ENCODE peak calls at places on chromosomes 6 and 20, in eight cellular contexts. One of them, this sample, is unnamed.
A peak's percentile ranks its signal among the peaks of the same experiment; 100 is the strongest.

GRCh38 chr20:20614391-20614790 is 98.1 kb downstream of the RALGAPA2 start:
- DNase-seq in activated CD4-positive, CD25-positive, alpha-beta regulatory T cell: no peak
- DNase-seq in stimulated activated CD4-positive, alpha-beta T cell treated with anti-CD3 and anti-CD28 coated beads, Interleukin-1b, Interleukin-23, amount 100 ng/mL, for 24 hours: no peak
- DNase-seq in left lung: no peak
- DNase-seq in OCI-LY7: no peak
- DNase-seq in activated T-cell treated with anti-CD3 and anti-CD28 coated beads for 1 hour: no peak
- DNase-seq in type B pancreatic cell: no peak
- DNase-seq in naive thymus-derived CD8-positive, alpha-beta T cell: no peak
- DNase-seq in this sample: no peak

GRCh38 chr6:40713002-40713719 is 126.0 kb upstream of the LRFN2 start:
- DNase-seq in activated T-cell treated with anti-CD3 and anti-CD28 coated beads for 1 hour: no peak
- DNase-seq in naive thymus-derived CD8-positive, alpha-beta T cell: no peak
- DNase-seq in left lung: no peak
- DNase-seq in stimulated activated CD4-positive, alpha-beta T cell treated with anti-CD3 and anti-CD28 coated beads, Interleukin-1b, Interleukin-23, amount 100 ng/mL, for 24 hours: no peak
- DNase-seq in activated CD4-positive, CD25-positive, alpha-beta regulatory T cell: no peak
- DNase-seq in type B pancreatic cell: no peak
- DNase-seq in OCI-LY7: no peak
- DNase-seq in this sample: no peak

GRCh38 chr6:76490456-76490855 is 418.0 kb upstream of the IMPG1 start:
- DNase-seq in type B pancreatic cell: no peak
- DNase-seq in activated T-cell treated with anti-CD3 and anti-CD28 coated beads for 1 hour: no peak
- DNase-seq in OCI-LY7: no peak
- DNase-seq in naive thymus-derived CD8-positive, alpha-beta T cell: no peak
- DNase-seq in activated CD4-positive, CD25-positive, alpha-beta regulatory T cell: no peak
- DNase-seq in left lung: no peak
- DNase-seq in stimulated activated CD4-positive, alpha-beta T cell treated with anti-CD3 and anti-CD28 coated beads, Interleukin-1b, Interleukin-23, amount 100 ng/mL, for 24 hours: no peak
- DNase-seq in this sample: peak; percentile 2

GRCh38 chr6:45457141-45457540 is 79.4 kb upstream of the SUPT3H start:
- DNase-seq in type B pancreatic cell: no peak
- DNase-seq in activated CD4-positive, CD25-positive, alpha-beta regulatory T cell: no peak
- DNase-seq in stimulated activated CD4-positive, alpha-beta T cell treated with anti-CD3 and anti-CD28 coated beads, Interleukin-1b, Interleukin-23, amount 100 ng/mL, for 24 hours: no peak
- DNase-seq in left lung: no peak
- DNase-seq in naive thymus-derived CD8-positive, alpha-beta T cell: no peak
- DNase-seq in OCI-LY7: no peak
- DNase-seq in activated T-cell treated with anti-CD3 and anti-CD28 coated beads for 1 hour: no peak
- DNase-seq in this sample: no peak

GRCh38 chr20:11267131-11267761 is 593.4 kb upstream of the JAG1 start:
- DNase-seq in left lung: peak; percentile 40
- DNase-seq in stimulated activated CD4-positive, alpha-beta T cell treated with anti-CD3 and anti-CD28 coated beads, Interleukin-1b, Interleukin-23, amount 100 ng/mL, for 24 hours: no peak
- DNase-seq in activated CD4-positive, CD25-positive, alpha-beta regulatory T cell: no peak
- DNase-seq in naive thymus-derived CD8-positive, alpha-beta T cell: no peak
- DNase-seq in OCI-LY7: no peak
- DNase-seq in type B pancreatic cell: no peak
- DNase-seq in activated T-cell treated with anti-CD3 and anti-CD28 coated beads for 1 hour: no peak
- DNase-seq in this sample: peak; percentile 95

GRCh38 chr6:23731609-23732008 is 394.4 kb upstream of the NRSN1 start:
- DNase-seq in type B pancreatic cell: no peak
- DNase-seq in naive thymus-derived CD8-positive, alpha-beta T cell: no peak
- DNase-seq in activated T-cell treated with anti-CD3 and anti-CD28 coated beads for 1 hour: no peak
- DNase-seq in activated CD4-positive, CD25-positive, alpha-beta regulatory T cell: no peak
- DNase-seq in left lung: no peak
- DNase-seq in OCI-LY7: no peak
- DNase-seq in stimulated activated CD4-positive, alpha-beta T cell treated with anti-CD3 and anti-CD28 coated beads, Interleukin-1b, Interleukin-23, amount 100 ng/mL, for 24 hours: no peak
- DNase-seq in this sample: no peak

GRCh38 chr6:99119109-99120031 is 171.6 kb upstream of the FBXL4 start:
- DNase-seq in activated CD4-positive, CD25-positive, alpha-beta regulatory T cell: no peak
- DNase-seq in stimulated activated CD4-positive, alpha-beta T cell treated with anti-CD3 and anti-CD28 coated beads, Interleukin-1b, Interleukin-23, amount 100 ng/mL, for 24 hours: no peak
- DNase-seq in activated T-cell treated with anti-CD3 and anti-CD28 coated beads for 1 hour: peak; percentile 2
- DNase-seq in naive thymus-derived CD8-positive, alpha-beta T cell: peak; percentile 24
- DNase-seq in type B pancreatic cell: no peak
- DNase-seq in left lung: no peak
- DNase-seq in OCI-LY7: peak; percentile 57
- DNase-seq in this sample: peak; percentile 70

GRCh38 chr20:25039697-25040437 is 18.1 kb downstream of the ACSS1 start:
- DNase-seq in activated CD4-positive, CD25-positive, alpha-beta regulatory T cell: no peak
- DNase-seq in naive thymus-derived CD8-positive, alpha-beta T cell: no peak
- DNase-seq in OCI-LY7: no peak
- DNase-seq in stimulated activated CD4-positive, alpha-beta T cell treated with anti-CD3 and anti-CD28 coated beads, Interleukin-1b, Interleukin-23, amount 100 ng/mL, for 24 hours: no peak
- DNase-seq in type B pancreatic cell: no peak
- DNase-seq in left lung: peak; percentile 81
- DNase-seq in activated T-cell treated with anti-CD3 and anti-CD28 coated beads for 1 hour: no peak
- DNase-seq in this sample: peak; percentile 88

GRCh38 chr20:20492521-20493334 is 124.8 kb downstream of the INSM1 start:
- DNase-seq in OCI-LY7: no peak
- DNase-seq in left lung: no peak
- DNase-seq in activated T-cell treated with anti-CD3 and anti-CD28 coated beads for 1 hour: no peak
- DNase-seq in stimulated activated CD4-positive, alpha-beta T cell treated with anti-CD3 and anti-CD28 coated beads, Interleukin-1b, Interleukin-23, amount 100 ng/mL, for 24 hours: no peak
- DNase-seq in activated CD4-positive, CD25-positive, alpha-beta regulatory T cell: no peak
- DNase-seq in naive thymus-derived CD8-positive, alpha-beta T cell: no peak
- DNase-seq in type B pancreatic cell: no peak
- DNase-seq in this sample: peak; percentile 85

GRCh38 chr6:51737580-51738360 is 349.6 kb downstream of the PKHD1 start:
- DNase-seq in activated CD4-positive, CD25-positive, alpha-beta regulatory T cell: no peak
- DNase-seq in OCI-LY7: no peak
- DNase-seq in naive thymus-derived CD8-positive, alpha-beta T cell: no peak
- DNase-seq in type B pancreatic cell: no peak
- DNase-seq in stimulated activated CD4-positive, alpha-beta T cell treated with anti-CD3 and anti-CD28 coated beads, Interleukin-1b, Interleukin-23, amount 100 ng/mL, for 24 hours: no peak
- DNase-seq in activated T-cell treated with anti-CD3 and anti-CD28 coated beads for 1 hour: no peak
- DNase-seq in left lung: no peak
- DNase-seq in this sample: no peak

GRCh38 chr20:38219006-38219950 is 41.3 kb downstream of the KIAA1755 start:
- DNase-seq in activated T-cell treated with anti-CD3 and anti-CD28 coated beads for 1 hour: no peak
- DNase-seq in left lung: no peak
- DNase-seq in type B pancreatic cell: no peak
- DNase-seq in OCI-LY7: no peak
- DNase-seq in naive thymus-derived CD8-positive, alpha-beta T cell: no peak
- DNase-seq in activated CD4-positive, CD25-positive, alpha-beta regulatory T cell: no peak
- DNase-seq in stimulated activated CD4-positive, alpha-beta T cell treated with anti-CD3 and anti-CD28 coated beads, Interleukin-1b, Interleukin-23, amount 100 ng/mL, for 24 hours: no peak
- DNase-seq in this sample: no peak

GRCh38 chr6:47079638-47080037 is 37.5 kb upstream of the ADGRF1 start:
- DNase-seq in activated T-cell treated with anti-CD3 and anti-CD28 coated beads for 1 hour: no peak
- DNase-seq in stimulated activated CD4-positive, alpha-beta T cell treated with anti-CD3 and anti-CD28 coated beads, Interleukin-1b, Interleukin-23, amount 100 ng/mL, for 24 hours: no peak
- DNase-seq in naive thymus-derived CD8-positive, alpha-beta T cell: no peak
- DNase-seq in left lung: no peak
- DNase-seq in activated CD4-positive, CD25-positive, alpha-beta regulatory T cell: no peak
- DNase-seq in type B pancreatic cell: no peak
- DNase-seq in OCI-LY7: no peak
- DNase-seq in this sample: no peak

GRCh38 chr6:37173573-37174195 is 3.7 kb downstream of the PIM1 start:
- DNase-seq in stimulated activated CD4-positive, alpha-beta T cell treated with anti-CD3 and anti-CD28 coated beads, Interleukin-1b, Interleukin-23, amount 100 ng/mL, for 24 hours: no peak
- DNase-seq in naive thymus-derived CD8-positive, alpha-beta T cell: no peak
- DNase-seq in activated CD4-positive, CD25-positive, alpha-beta regulatory T cell: no peak
- DNase-seq in activated T-cell treated with anti-CD3 and anti-CD28 coated beads for 1 hour: no peak
- DNase-seq in OCI-LY7: no peak
- DNase-seq in left lung: no peak
- DNase-seq in type B pancreatic cell: no peak
- DNase-seq in this sample: no peak

GRCh38 chr6:142881771-142882170 is 63.2 kb downstream of the HIVEP2 start:
- DNase-seq in OCI-LY7: no peak
- DNase-seq in naive thymus-derived CD8-positive, alpha-beta T cell: no peak
- DNase-seq in type B pancreatic cell: no peak
- DNase-seq in left lung: no peak
- DNase-seq in stimulated activated CD4-positive, alpha-beta T cell treated with anti-CD3 and anti-CD28 coated beads, Interleukin-1b, Interleukin-23, amount 100 ng/mL, for 24 hours: no peak
- DNase-seq in activated CD4-positive, CD25-positive, alpha-beta regulatory T cell: no peak
- DNase-seq in activated T-cell treated with anti-CD3 and anti-CD28 coated beads for 1 hour: no peak
- DNase-seq in this sample: no peak

GRCh38 chr20:25058051-25058796 is at the start of gene ACSS1:
- DNase-seq in naive thymus-derived CD8-positive, alpha-beta T cell: peak; percentile 77
- DNase-seq in OCI-LY7: peak; percentile 70
- DNase-seq in type B pancreatic cell: no peak
- DNase-seq in activated T-cell treated with anti-CD3 and anti-CD28 coated beads for 1 hour: peak; percentile 61
- DNase-seq in stimulated activated CD4-positive, alpha-beta T cell treated with anti-CD3 and anti-CD28 coated beads, Interleukin-1b, Interleukin-23, amount 100 ng/mL, for 24 hours: peak; percentile 23
- DNase-seq in activated CD4-positive, CD25-positive, alpha-beta regulatory T cell: peak; percentile 48
- DNase-seq in left lung: peak; percentile 74
- DNase-seq in this sample: peak; percentile 56

GRCh38 chr6:37725967-37726366 is 28.3 kb upstream of the MDGA1 start:
- DNase-seq in type B pancreatic cell: no peak
- DNase-seq in activated T-cell treated with anti-CD3 and anti-CD28 coated beads for 1 hour: no peak
- DNase-seq in stimulated activated CD4-positive, alpha-beta T cell treated with anti-CD3 and anti-CD28 coated beads, Interleukin-1b, Interleukin-23, amount 100 ng/mL, for 24 hours: no peak
- DNase-seq in left lung: no peak
- DNase-seq in naive thymus-derived CD8-positive, alpha-beta T cell: no peak
- DNase-seq in OCI-LY7: no peak
- DNase-seq in activated CD4-positive, CD25-positive, alpha-beta regulatory T cell: no peak
- DNase-seq in this sample: peak; percentile 36

GRCh38 chr6:166806217-166806838 is 150.0 kb downstream of the RNASET2 start:
- DNase-seq in OCI-LY7: no peak
- DNase-seq in left lung: no peak
- DNase-seq in type B pancreatic cell: no peak
- DNase-seq in activated T-cell treated with anti-CD3 and anti-CD28 coated beads for 1 hour: no peak
- DNase-seq in activated CD4-positive, CD25-positive, alpha-beta regulatory T cell: no peak
- DNase-seq in naive thymus-derived CD8-positive, alpha-beta T cell: no peak
- DNase-seq in stimulated activated CD4-positive, alpha-beta T cell treated with anti-CD3 and anti-CD28 coated beads, Interleukin-1b, Interleukin-23, amount 100 ng/mL, for 24 hours: no peak
- DNase-seq in this sample: no peak

This sample was measured in astrocyte of the hippocampus.